ENCODE peak calls at places on chromosomes 16 and 17, in five cellular contexts. C is choroid plexus epithelial cell, H is type B pancreatic cell, P is astrocyte, B is PC-9. N is an unnamed sample.

GRCh38 chr17:69714659-69715058 is 300.2 kb downstream of the MAP2K6 start:
- DNase-seq in C (no peak), H (no peak), P (no peak), B (no peak), N (no peak)

GRCh38 chr17:80385046-80385445 is 29.9 kb upstream of the ENDOV start:
- DNase-seq in C (no peak), H (no peak), P (no peak), B (no peak), N (no peak)

GRCh38 chr17:21193031-21193430 is 20.9 kb downstream of the TMEM11 start:
- DNase-seq in C (no peak), H (no peak), P (no peak), B (no peak), N (no peak)

GRCh38 chr16:67447508-67448076 is 16.7 kb downstream of the HSD11B2 start:
- DNase-seq in C (peak), H (no peak), P (no peak), B (no peak), N (peak)

GRCh38 chr16:26735521-26735920 is 331.2 kb upstream of the C16orf82 start:
- DNase-seq in C (no peak), H (no peak), P (no peak), B (no peak), N (no peak)

GRCh38 chr16:80231888-80232287 is 308.9 kb upstream of the DYNLRB2 start:
- DNase-seq in C (peak), H (no peak), P (peak), B (no peak), N (peak)

GRCh38 chr17:7932949-7933348 is 943 bp downstream of the CNTROB start:
- DNase-seq in C (peak), H (no peak), P (peak), B (peak), N (peak)

GRCh38 chr16:88971371-88972097 is 5.5 kb downstream of the CBFA2T3 start:
- DNase-seq in C (no peak), H (no peak), P (no peak), B (no peak), N (peak)

GRCh38 chr16:3637371-3637923 is 17.0 kb upstream of the DNASE1 start:
- DNase-seq in C (peak), H (peak), P (no peak), B (no peak), N (no peak)

GRCh38 chr17:78172284-78173024 is 4.1 kb downstream of the SYNGR2 start:
- DNase-seq in C (peak), H (no peak), P (no peak), B (no peak), N (no peak)

GRCh38 chr17:78174870-78175642 is 6.7 kb downstream of the SYNGR2 start:
- DNase-seq in C (no peak), H (no peak), P (no peak), B (no peak), N (no peak)

GRCh38 chr17:78173025-78173715 is 4.8 kb downstream of the SYNGR2 start:
- DNase-seq in C (no peak), H (no peak), P (no peak), B (no peak), N (peak)

GRCh38 chr17:78175643-78175981 is 7.2 kb downstream of the SYNGR2 start:
- DNase-seq in C (no peak), H (no peak), P (no peak), B (no peak), N (no peak)

GRCh38 chr17:78174332-78174869 is 6.0 kb downstream of the SYNGR2 start:
- DNase-seq in C (no peak), H (no peak), P (no peak), B (peak), N (no peak)
- TF ChIP-seq CTCF in C (no peak), H (no peak), P (no peak), B (peak), N (no peak)

DNA sequence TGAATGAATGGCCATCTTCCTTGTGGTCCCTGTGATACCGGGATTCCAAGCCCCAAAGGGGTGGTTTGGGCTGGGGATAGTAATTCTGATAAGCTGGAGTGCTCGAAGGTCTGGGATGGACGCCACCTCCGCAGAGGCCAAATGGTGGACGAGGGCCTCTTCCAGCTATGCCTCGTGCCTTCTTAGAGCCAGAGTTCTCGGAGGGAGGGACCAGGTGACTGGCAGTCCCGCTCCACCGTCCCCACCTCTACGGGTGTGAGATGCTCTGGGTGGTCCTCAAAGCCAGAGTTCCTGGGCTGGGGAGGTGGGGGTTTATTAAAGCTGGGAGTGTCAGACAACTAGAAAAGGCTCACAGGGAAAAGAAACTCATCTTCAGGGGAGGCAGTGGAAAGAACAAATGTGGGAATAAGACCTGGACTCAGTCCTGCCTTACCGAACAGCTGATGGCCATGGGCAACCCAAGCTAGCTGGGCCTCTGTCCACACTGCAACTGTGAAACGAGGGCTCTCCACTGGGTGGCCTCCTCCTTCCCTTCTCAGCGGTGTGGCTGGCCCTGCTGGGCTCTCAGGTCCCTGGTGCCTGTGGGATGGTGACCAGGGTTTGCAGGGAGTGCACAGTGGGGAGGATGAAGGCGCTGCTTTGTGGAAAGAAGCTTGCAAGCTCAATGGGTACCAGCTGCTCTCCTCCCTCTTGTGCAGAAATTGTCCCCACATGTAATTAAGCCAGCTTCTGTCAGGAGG is 75.2 kb downstream of the N4BP1 start:
- DNase-seq in C (no peak), H (no peak), P (no peak), B (no peak), N (no peak)
- TF ChIP-seq CTCF in C (peak), H (no peak), P (no peak), B (no peak), N (no peak)

GRCh38 chr16:87305505-87306391 is 11.4 kb downstream of the C16orf95 start:
- DNase-seq in C (peak), H (no peak), P (no peak), B (no peak), N (no peak)
- TF ChIP-seq CTCF in C (peak), H (peak), P (no peak), B (no peak), N (no peak)

GRCh38 chr16:78045865-78046581 is 23.7 kb downstream of the CLEC3A start:
- DNase-seq in C (peak), H (peak), P (peak), B (no peak), N (peak)
- TF ChIP-seq CTCF in C (no peak), H (peak), P (no peak), B (no peak), N (no peak)

DNA sequence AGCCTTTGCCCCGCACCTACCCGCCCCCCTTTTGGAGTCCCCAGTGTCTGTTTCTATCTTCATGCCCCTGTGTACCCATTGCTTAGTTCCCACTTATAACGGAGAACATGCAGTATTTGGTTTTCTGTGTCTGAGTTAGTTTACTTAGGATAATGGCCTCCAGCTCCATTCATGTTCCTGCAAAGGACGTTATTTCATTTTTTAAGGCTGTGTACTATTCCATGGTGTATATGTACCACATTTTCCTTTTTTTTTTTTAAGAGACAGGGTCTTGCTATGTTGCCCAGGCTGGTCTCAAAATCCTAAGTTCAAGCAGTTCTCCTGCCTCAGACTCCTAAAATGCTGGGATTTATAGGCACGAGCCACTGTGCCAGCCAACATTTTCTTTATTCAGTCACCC is 4.1 kb upstream of the TGFB1I1 start:
- DNase-seq in C (no peak), H (no peak), P (no peak), B (no peak), N (no peak)
- TF ChIP-seq CTCF in C (no peak), H (no peak), P (no peak), B (no peak), N (no peak)

GRCh38 chr17:48307814-48308411 is 122.1 kb downstream of the SKAP1 start:
- DNase-seq in C (peak), H (no peak), P (peak), B (peak), N (peak)
- TF ChIP-seq CTCF in C (peak), H (peak), P (peak), B (peak), N (peak)

GRCh38 chr16:70800798-70801480 is at the start of gene VAC14:
- DNase-seq in C (peak), H (peak), P (peak), B (peak), N (peak)

GRCh38 chr16:70803354-70803753 is 2.4 kb upstream of the VAC14 start:
- DNase-seq in C (peak), H (no peak), P (no peak), B (no peak), N (no peak)

GRCh38 chr16:70801611-70802010 is 653 bp upstream of the VAC14 start:
- DNase-seq in C (no peak), H (no peak), P (no peak), B (no peak), N (no peak)

GRCh38 chr16:70804153-70804728 is 3.3 kb upstream of the VAC14 start:
- DNase-seq in C (peak), H (no peak), P (peak), B (no peak), N (no peak)

DNA sequence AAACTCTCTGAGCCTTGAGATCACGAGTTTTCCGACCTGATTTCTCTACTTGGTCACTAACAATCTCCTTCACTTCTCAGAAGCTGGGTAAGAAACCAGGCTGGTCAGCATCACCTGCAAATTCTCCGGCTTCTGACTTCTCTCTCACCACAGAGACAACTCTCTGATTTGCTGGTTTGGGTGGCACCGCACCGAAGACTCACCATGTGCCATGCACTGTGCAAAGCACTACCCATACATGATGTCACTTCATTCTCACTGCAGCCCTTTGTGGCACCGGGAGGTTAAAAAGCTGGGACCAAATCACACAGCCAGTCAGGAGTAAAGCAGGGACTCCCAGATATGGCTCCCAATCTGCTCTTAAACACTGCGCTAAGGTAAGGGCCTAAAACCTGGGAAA is 652 bp downstream of the VAC14 start:
- DNase-seq in C (no peak), H (no peak), P (no peak), B (no peak), N (no peak)
- TF ChIP-seq CTCF in C (no peak), H (no peak), P (no peak), B (no peak), N (no peak)

N was measured in GM13977.